ENCODE peak calls at places on chromosomes 12 and 14, in five cellular contexts. B is Calu3, U is B cell, K is tibial artery, I is natural killer cell. P is an unnamed sample.

GRCh38 chr12:93526786-93527428 is 45.6 kb upstream of the SOCS2 start:
- DNase-seq in B (peak; percentile 76), U (no peak), K (no peak), I (no peak), P (no peak)

GRCh38 chr14:71448431-71449315 is 483.6 kb upstream of the RGS6 start:
- DNase-seq in B (no peak), U (no peak), K (no peak), I (no peak), P (no peak)

GRCh38 chr12:50986961-50987737 is 34.8 kb downstream of the HIGD1C start:
- DNase-seq in B (peak; percentile 27), U (peak; percentile 59), K (no peak), I (no peak), P (no peak)

GRCh38 chr12:107152331-107152730 is 59.0 kb upstream of the CRY1 start:
- DNase-seq in B (no peak), U (no peak), K (no peak), I (no peak), P (no peak)

GRCh38 chr12:88339966-88340365 is 197.9 kb downstream of the TMTC3 start:
- DNase-seq in B (no peak), U (no peak), K (no peak), I (no peak), P (no peak)

GRCh38 chr12:162467-163307 is 51.3 kb downstream of the SLC6A12 start:
- DNase-seq in B (no peak), U (no peak), K (no peak), I (no peak), P (no peak)

GRCh38 chr14:99273025-99273723 is 1.2 kb upstream of the BCL11B start:
- DNase-seq in B (peak; percentile 22), U (no peak), K (no peak), I (peak; percentile 50), P (no peak)

GRCh38 chr12:120367924-120368788 is 808 bp downstream of the MSI1 start:
- DNase-seq in B (no peak), U (no peak), K (no peak), I (no peak), P (no peak)

GRCh38 chr12:129673807-129674206 is 230.0 kb downstream of the TMEM132D start:
- DNase-seq in B (no peak), U (no peak), K (no peak), I (no peak), P (no peak)

GRCh38 chr14:93970967-93971634 is 5.3 kb downstream of the ASB2 start:
- DNase-seq in B (no peak), U (peak; percentile 67), K (no peak), I (peak; percentile 51), P (no peak)

GRCh38 chr14:26137161-26137560 is 460.7 kb downstream of the NOVA1 start:
- DNase-seq in B (no peak), U (no peak), K (no peak), I (no peak), P (no peak)

GRCh38 chr12:93440043-93440835 is 1.5 kb downstream of the UBE2N start:
- DNase-seq in B (no peak), U (no peak), K (no peak), I (no peak), P (no peak)

GRCh38 chr12:50569876-50570275 is 65.1 kb downstream of the DIP2B start:
- DNase-seq in B (no peak), U (no peak), K (no peak), I (no peak), P (no peak)

GRCh38 chr14:28542040-28542439 is 224.5 kb upstream of the FOXG1 start:
- DNase-seq in B (no peak), U (no peak), K (no peak), I (no peak), P (no peak)

GRCh38 chr12:39503445-39503844 is 60.5 kb upstream of the KIF21A start:
- DNase-seq in B (no peak), U (no peak), K (no peak), I (no peak), P (no peak)

GRCh38 chr12:67039995-67040860 is 228.9 kb upstream of the CAND1 start:
- DNase-seq in B (no peak), U (no peak), K (no peak), I (no peak), P (no peak)

GRCh38 chr12:98126637-98127335 is 388.6 kb upstream of the TMPO start:
- DNase-seq in B (peak; percentile 29), U (no peak), K (no peak), I (no peak), P (no peak)

GRCh38 chr12:42309996-42310395 is 15.9 kb downstream of the ZCRB1 start:
- DNase-seq in B (no peak), U (no peak), K (no peak), I (no peak), P (no peak)

GRCh38 chr12:29103539-29103974 is 45.5 kb upstream of the FAR2 start:
- DNase-seq in B (no peak), U (no peak), K (no peak), I (no peak), P (no peak)

GRCh38 chr14:51715742-51716141 is 64.0 kb downstream of the FRMD6 start:
- DNase-seq in B (no peak), U (no peak), K (no peak), I (no peak), P (no peak)

GRCh38 chr14:38420045-38420444 is 164.2 kb upstream of the CLEC14A start:
- DNase-seq in B (no peak), U (no peak), K (no peak), I (no peak), P (no peak)

GRCh38 chr12:49623142-49623899 is at the start of gene PRPF40B:
- DNase-seq in B (peak; percentile 81), U (peak; percentile 83), K (peak; percentile 93), I (peak; percentile 81), P (peak; percentile 92)

GRCh38 chr12:107545737-107546363 is 139.7 kb upstream of the PWP1 start:
- DNase-seq in B (no peak), U (no peak), K (no peak), I (no peak), P (no peak)

GRCh38 chr12:130281157-130281799 is 56.4 kb upstream of the PIWIL1 start:
- DNase-seq in B (no peak), U (no peak), K (no peak), I (no peak), P (no peak)

GRCh38 chr12:1348606-1349005 is 245.8 kb downstream of the FBXL14 start:
- DNase-seq in B (no peak), U (no peak), K (no peak), I (no peak), P (no peak)

GRCh38 chr12:65685514-65685913 is 138.8 kb upstream of the HMGA2 start:
- DNase-seq in B (peak; percentile 23), U (no peak), K (no peak), I (no peak), P (no peak)

GRCh38 chr12:62717636-62718035 is 217.3 kb downstream of the PPM1H start:
- DNase-seq in B (no peak), U (no peak), K (no peak), I (no peak), P (no peak)

GRCh38 chr12:16153273-16153672 is 124.2 kb downstream of the SLC15A5 start:
- DNase-seq in B (no peak), U (no peak), K (no peak), I (no peak), P (no peak)

GRCh38 chr12:111757361-111758119 is 9.2 kb upstream of the ALDH2 start:
- DNase-seq in B (no peak), U (peak; percentile 67), K (peak; percentile 77), I (no peak), P (no peak)

GRCh38 chr14:100786131-100786530 is 39.8 kb upstream of the MEG3 start:
- DNase-seq in B (no peak), U (no peak), K (no peak), I (no peak), P (no peak)

GRCh38 chr12:25387136-25388050 is 136.7 kb upstream of the KRAS start:
- DNase-seq in B (peak; percentile 83), U (peak; percentile 84), K (peak; percentile 91), I (peak; percentile 60), P (no peak)

GRCh38 chr12:10553148-10553547 is 47.5 kb downstream of the EIF2S3B start:
- DNase-seq in B (no peak), U (no peak), K (no peak), I (no peak), P (no peak)

GRCh38 chr14:35052637-35053036 is 6.6 kb downstream of the FAM177A1 start:
- DNase-seq in B (no peak), U (no peak), K (no peak), I (no peak), P (no peak)

DNA sequence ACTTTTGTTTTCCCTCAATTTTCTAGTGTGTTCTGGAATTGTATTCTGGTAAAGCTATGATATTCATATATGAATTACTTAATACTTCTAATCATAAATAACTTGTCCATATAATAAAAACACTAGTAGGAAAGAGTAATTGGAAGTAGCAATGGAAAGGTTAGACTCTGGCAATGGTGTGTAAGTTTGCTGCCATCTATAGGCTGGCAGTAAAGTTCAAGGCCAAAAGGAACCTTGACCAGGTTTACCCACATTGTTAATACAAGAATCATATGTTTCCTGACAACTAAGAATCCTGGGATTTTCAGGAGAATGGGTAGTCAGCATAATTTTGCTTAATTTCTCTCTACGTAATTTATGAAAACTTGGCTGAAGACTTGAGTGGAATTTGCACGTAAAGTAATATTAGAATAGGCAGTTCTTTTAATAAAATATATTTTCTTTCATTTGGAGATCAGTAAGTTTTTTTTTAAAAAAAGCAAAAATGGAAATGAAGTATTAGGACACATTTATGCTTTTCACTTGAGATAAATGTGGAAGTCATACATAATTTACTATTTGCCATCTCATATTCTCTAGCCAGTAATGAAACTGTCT is 926.7 kb downstream of the GALC start:
- DNase-seq in B (no peak), U (no peak), K (no peak), I (no peak), P (no peak)
- TF ChIP-seq CTCF in B (peak; percentile 20), U (no peak), K (no peak), I (no peak), P (peak; percentile 58)

DNA sequence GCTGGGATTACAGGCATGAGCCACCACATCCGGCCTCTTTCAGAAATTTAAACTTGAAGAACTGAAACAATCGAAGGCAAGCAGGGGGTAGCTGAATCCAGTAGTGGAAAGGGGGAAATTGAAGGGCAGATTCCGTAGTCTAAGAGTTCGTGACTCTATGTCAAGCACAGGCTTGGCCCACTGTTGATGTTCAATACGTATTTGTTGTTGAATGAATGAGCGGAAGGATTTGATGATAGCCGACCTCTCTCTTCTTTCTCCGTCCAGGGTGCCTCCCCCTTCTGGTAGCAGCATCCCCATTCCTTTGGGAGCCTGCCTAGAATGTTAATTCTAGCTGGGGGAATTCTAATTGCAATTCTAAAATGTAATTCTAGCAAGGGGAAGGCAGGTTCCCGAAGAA is 59.8 kb upstream of the MED13L start:
- DNase-seq in B (no peak), U (no peak), K (no peak), I (no peak), P (no peak)
- TF ChIP-seq CTCF in B (no peak), U (no peak), K (no peak), I (no peak), P (no peak)

GRCh38 chr12:48197549-48197966 is 5.5 kb downstream of the OR10AD1 start:
- DNase-seq in B (peak; percentile 8), U (no peak), K (no peak), I (no peak), P (no peak)
- TF ChIP-seq CTCF in B (peak; percentile 9), U (peak; percentile 75), K (peak; percentile 23), I (peak; percentile 66), P (peak; percentile 71)

DNA sequence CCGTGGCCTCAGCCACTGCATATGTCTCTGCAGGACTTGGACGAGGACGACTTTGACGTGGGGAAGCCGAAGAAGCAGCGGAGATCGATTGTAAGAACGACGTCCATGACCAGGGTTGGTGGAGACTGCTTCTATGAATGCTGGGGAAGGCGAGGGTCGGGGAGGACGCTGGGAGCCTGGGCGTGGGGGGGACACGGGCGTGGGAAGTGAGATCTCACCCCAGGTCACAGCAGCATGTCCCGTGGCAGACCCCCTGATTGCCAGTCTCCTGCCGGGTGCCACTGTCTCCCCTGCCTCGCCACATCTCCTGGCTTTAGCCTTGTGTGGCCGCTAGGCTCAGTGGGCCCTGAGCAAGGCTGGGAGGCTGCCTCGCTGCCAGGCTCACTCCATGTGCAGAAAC is 29.9 kb upstream of the TEX22 start:
- DNase-seq in B (no peak), U (no peak), K (no peak), I (no peak), P (no peak)
- TF ChIP-seq CTCF in B (no peak), U (no peak), K (no peak), I (no peak), P (no peak)

P was measured in type B pancreatic cell.